ENCODE peak calls at places on chromosomes 7 and 10, in six cellular contexts. E is Panc1, F is GM12878, J is HCT116, A is SK-N-SH, K is A549. N is an unnamed sample.

GRCh38 chr10:89535185-89536012 is at the start of gene SLC16A12:
- DNase-seq in K (no peak), F (no peak), J (no peak), A (peak), E (no peak), N (no peak)

GRCh38 chr7:20030417-20030816 is 186.8 kb downstream of the MACC1 start:
- DNase-seq in A (no peak), J (no peak), K (no peak), F (peak), E (no peak), N (no peak)

GRCh38 chr7:138032186-138032585 is 30.3 kb upstream of the CREB3L2 start:
- DNase-seq in F (no peak), A (no peak), J (no peak), K (no peak), E (no peak), N (no peak)

GRCh38 chr10:83166344-83166743 is 973.0 kb upstream of the GHITM start:
- DNase-seq in E (no peak), J (no peak), K (no peak), F (no peak), A (peak), N (no peak)

GRCh38 chr7:33423646-33424020 is 294.3 kb downstream of the BBS9 start:
- DNase-seq in F (peak), A (no peak), J (peak), K (peak), E (peak), N (no peak)

GRCh38 chr7:137877301-137877700 is 30.5 kb upstream of the DGKI start:
- DNase-seq in K (no peak), A (no peak), F (no peak), E (no peak), J (no peak), N (no peak)

GRCh38 chr7:86975914-86976313 is 83.5 kb downstream of the ELAPOR2 start:
- DNase-seq in A (no peak), F (no peak), E (no peak), K (no peak), J (no peak), N (no peak)

GRCh38 chr7:143002106-143002505 is 24.8 kb downstream of the OR9A2 start:
- DNase-seq in E (no peak), K (peak), F (no peak), J (peak), A (peak), N (peak)

GRCh38 chr7:143504937-143505297 is 27.2 kb downstream of the TAS2R41 start:
- DNase-seq in K (no peak), J (no peak), E (no peak), F (no peak), A (no peak), N (no peak)

GRCh38 chr10:71921319-71922027 is 42.7 kb upstream of the CHST3 start:
- DNase-seq in J (no peak), F (no peak), E (no peak), A (peak), K (no peak), N (no peak)

GRCh38 chr7:75872073-75872782 is 6.6 kb upstream of the RHBDD2 start:
- DNase-seq in K (no peak), F (no peak), E (no peak), A (no peak), J (no peak), N (peak)

GRCh38 chr10:96585726-96586418 is 940 bp downstream of the TM9SF3 start:
- DNase-seq in K (no peak), J (no peak), F (no peak), A (no peak), E (no peak), N (no peak)

DNA sequence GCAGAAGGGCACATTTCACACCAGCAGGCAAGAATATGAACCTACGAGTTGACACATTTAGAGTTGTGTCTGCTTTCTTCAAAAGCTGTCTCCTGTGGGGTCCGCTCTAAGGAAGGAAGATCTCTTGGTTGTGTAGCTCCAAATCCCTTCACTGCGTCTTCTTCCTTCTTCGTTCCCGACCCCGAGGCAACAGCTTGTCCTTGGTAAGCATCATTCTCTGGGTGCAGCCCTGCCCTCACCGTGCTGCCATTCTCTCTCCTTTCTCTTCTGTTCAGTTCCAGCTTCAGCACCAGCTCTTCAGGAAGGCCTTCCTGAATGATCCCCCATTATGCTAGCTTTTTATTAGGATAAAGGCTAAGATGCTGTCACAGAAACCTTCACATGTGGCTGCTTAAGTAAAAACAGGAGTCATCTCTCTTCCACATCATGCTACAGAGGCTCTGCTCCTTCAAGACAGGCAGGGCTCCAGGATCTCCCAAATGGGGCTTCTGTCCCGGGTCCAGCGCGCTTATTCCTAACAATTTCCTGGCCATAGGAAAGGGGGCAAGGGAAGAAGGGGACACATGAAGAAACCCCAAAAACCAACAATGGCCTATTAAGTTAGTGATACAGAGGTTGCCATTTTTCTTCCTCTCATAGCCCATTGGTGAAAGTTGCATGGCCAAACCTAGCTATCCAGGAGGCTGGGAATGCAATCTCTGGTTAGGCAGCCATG is 52.2 kb upstream of the SHH start:
- DNase-seq in A (no peak), F (no peak), J (no peak), K (no peak), E (no peak), N (no peak)
- TF ChIP-seq REST in A (no peak), F (no peak), J (no peak), K (no peak), E (no peak), N (no peak)

GRCh38 chr7:51006483-51007235 is 224.0 kb upstream of the GRB10 start:
- DNase-seq in J (no peak), E (no peak), A (no peak), F (no peak), K (peak), N (no peak)
- TF ChIP-seq CTCF in J (no peak), E (no peak), A (peak), F (no peak), K (no peak), N (no peak)

DNA sequence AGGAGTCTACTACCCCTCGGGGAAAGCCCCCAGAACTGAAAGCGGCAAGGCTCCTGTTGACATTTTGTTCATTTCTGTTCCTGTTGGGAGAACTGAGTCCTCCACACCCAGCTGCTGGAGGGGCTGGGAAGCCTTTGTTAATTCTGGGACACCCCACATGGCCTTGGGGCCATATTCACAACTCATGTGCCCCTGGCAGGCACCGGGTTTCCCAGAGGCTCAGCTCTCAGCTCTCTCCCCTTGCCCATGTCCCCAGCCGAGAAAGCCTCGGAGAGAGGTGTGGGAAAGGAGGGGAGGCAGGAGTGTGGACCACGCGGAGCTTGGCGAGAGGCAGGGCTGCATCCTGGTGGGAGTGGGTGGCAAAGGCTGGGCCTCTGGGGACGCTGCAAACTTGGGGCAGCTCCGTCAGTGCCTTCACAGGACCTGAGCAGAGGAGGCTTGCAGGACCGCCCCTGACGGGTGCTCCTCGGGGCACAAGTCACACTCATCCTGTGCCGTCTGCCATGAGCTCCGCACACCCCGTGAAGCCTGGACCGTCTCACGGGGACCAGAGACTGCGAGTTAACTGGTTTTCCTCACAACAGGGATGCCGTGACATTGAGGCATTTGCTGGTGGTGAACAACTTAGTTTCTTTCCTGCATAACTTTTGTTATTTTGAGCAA is 140.9 kb downstream of the DNAJB6 start:
- DNase-seq in E (no peak), K (no peak), J (no peak), F (no peak), A (no peak), N (no peak)
- H3K27ac ChIP-seq in E (no peak), K (no peak), J (no peak), F (no peak), A (no peak), N (no peak)

DNA sequence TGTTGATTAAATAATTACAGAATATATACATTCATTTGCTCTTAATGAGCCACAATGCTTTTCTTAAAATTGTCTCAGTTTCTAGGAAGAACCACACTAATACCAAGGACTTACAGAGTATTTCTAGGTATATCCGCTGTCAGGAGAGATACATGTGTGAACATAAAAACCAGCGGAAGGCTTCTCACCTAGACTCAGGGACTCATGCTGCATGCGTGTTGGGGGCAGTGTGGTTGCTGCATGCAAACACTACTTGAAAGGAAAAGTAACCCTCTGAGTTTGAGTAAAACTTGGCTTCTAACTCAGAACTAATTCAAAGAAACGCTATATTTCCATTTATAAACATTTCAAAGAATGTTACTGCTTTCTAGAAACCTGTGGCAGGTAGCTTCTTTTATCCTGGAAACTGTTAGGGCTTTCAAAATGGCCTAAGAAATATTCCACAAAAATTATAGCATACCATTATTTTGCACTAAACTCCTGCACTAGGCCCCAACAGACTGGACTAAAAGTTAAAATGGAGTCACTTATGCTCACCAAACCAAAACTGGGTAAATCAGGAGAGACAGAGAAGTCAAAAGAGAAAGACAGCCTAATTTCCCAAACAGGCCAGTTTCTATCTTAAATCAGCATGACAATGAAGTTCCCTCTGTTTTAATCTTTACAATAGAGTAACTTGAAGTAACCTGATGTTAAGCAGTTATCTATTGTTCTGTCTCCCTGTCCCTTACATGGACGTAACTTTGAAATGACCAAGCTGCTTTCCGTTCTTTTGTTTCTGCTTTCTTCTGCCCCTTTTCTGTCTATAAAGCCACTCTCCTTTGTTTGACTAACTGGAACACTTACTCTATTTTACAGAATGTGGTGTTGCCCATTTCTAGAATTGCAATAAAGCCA is 95.2 kb upstream of the FAM133B start:
- DNase-seq in K (no peak), A (no peak), E (no peak), F (no peak), J (no peak), N (no peak)
- TF ChIP-seq REST in K (no peak), A (no peak), E (no peak), F (no peak), J (no peak), N (no peak)

GRCh38 chr10:50417906-50418697 is 166.8 kb upstream of the ASAH2 start:
- DNase-seq in J (peak), A (peak), F (peak), K (peak), E (no peak), N (peak)
- TF ChIP-seq CTCF in J (no peak), A (peak), F (no peak), K (peak), E (no peak), N (no peak)

GRCh38 chr10:113648478-113648877 is 15.4 kb downstream of the NRAP start:
- DNase-seq in E (no peak), A (no peak), F (no peak), K (no peak), J (no peak), N (no peak)
- H3K27ac ChIP-seq in E (no peak), A (no peak), F (no peak), K (no peak), J (no peak), N (no peak)

GRCh38 chr10:114022292-114022691 is 21.4 kb upstream of the ADRB1 start:
- DNase-seq in E (no peak), K (no peak), F (no peak), J (no peak), A (no peak), N (no peak)
- TF ChIP-seq REST in E (no peak), K (no peak), F (no peak), J (no peak), A (no peak), N (no peak)